ENCODE peak calls at places on chromosomes 5 and 9, in four cellular contexts. N is SK-N-SH, B is right atrium auricular region, F is IMR-90. C is an unnamed sample.

GRCh38 chr5:123035320-123035949 is 1.1 kb downstream of the PPIC start:
- DNase-seq in B (peak), F (peak), N (peak), C (peak)

GRCh38 chr9:2126331-2126789 is 111.2 kb downstream of the SMARCA2 start:
- DNase-seq in B (no peak), N (no peak), F (peak), C (no peak)

GRCh38 chr5:108059334-108059733 is 322.6 kb downstream of the FBXL17 start:
- DNase-seq in N (no peak), B (no peak), F (no peak), C (no peak)

GRCh38 chr9:105127863-105128220 is 116.6 kb upstream of the SLC44A1 start:
- DNase-seq in B (no peak), F (peak), N (no peak), C (no peak)

GRCh38 chr9:111945216-111945615 is 48.6 kb downstream of the UGCG start:
- DNase-seq in N (no peak), F (peak), B (no peak), C (no peak)

GRCh38 chr5:9498541-9499497 is 47.1 kb downstream of the SEMA5A start:
- DNase-seq in N (no peak), F (peak), B (no peak), C (peak)

GRCh38 chr5:168020522-168021294 is 270.7 kb upstream of the WWC1 start:
- DNase-seq in F (peak), N (no peak), B (no peak), C (no peak)

GRCh38 chr9:86246752-86247161 is 12.7 kb downstream of the C9orf153 start:
- DNase-seq in F (no peak), B (no peak), N (no peak), C (no peak)

GRCh38 chr5:56684159-56684558 is 131.2 kb upstream of the MAP3K1 start:
- DNase-seq in F (no peak), B (no peak), N (no peak), C (no peak)

GRCh38 chr5:34563951-34564705 is 92.0 kb upstream of the RAI14 start:
- DNase-seq in B (no peak), N (no peak), F (peak), C (peak)

GRCh38 chr5:167743685-167744084 is 547.8 kb upstream of the WWC1 start:
- DNase-seq in F (peak), N (no peak), B (no peak), C (no peak)

GRCh38 chr9:121322037-121322736 is 47.9 kb downstream of the STOM start:
- DNase-seq in N (no peak), F (peak), B (peak), C (no peak)

GRCh38 chr9:124594215-124594614 is 87.0 kb upstream of the NR5A1 start:
- DNase-seq in N (no peak), F (peak), B (no peak), C (no peak)

GRCh38 chr5:124963236-124963929 is 216.9 kb upstream of the ZNF608 start:
- DNase-seq in N (no peak), F (peak), B (no peak), C (no peak)

GRCh38 chr5:154038241-154038603 is 488 bp downstream of the FAM114A2 start:
- DNase-seq in B (no peak), F (no peak), N (peak), C (peak)

GRCh38 chr9:134355158-134355557 is 28.9 kb downstream of the RXRA start:
- DNase-seq in F (no peak), N (no peak), B (no peak), C (no peak)

DNA sequence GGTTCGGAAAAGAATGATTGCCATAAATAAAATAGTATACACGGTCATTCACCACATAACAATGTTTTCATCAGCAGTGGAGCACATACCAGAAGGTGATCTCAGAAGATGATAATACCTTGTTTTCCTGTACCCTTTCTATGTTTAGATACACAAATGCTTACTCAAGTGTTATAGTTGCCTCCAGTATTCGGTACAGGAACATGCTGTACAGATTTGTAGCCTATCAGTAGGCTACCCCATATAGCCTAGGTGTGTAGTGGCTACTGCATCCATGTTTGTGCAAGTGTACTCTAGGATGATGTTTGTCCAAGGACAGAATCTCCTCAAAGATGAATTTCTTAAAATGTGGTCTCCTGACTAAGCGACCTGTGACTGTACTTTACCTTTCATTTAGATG is 59.2 kb downstream of the ICE1 start:
- DNase-seq in N (no peak), B (no peak), F (no peak), C (no peak)
- H3K4me3 ChIP-seq in N (no peak), B (no peak), F (no peak), C (no peak)

GRCh38 chr9:5574998-5575397 is 53.9 kb upstream of the RIC1 start:
- DNase-seq in F (no peak), B (no peak), N (no peak), C (no peak)
- TF ChIP-seq CTCF in F (no peak), B (no peak), N (peak), C (no peak)

GRCh38 chr9:71766663-71767062 is 1.6 kb downstream of the CEMIP2 start:
- DNase-seq in B (no peak), F (no peak), N (no peak), C (no peak)
- H3K27ac ChIP-seq in B (no peak), F (no peak), N (no peak), C (no peak)

GRCh38 chr9:88775037-88775471 is 216.2 kb upstream of the S1PR3 start:
- DNase-seq in N (no peak), B (peak), F (peak), C (no peak)

GRCh38 chr9:88775966-88776365 is 215.3 kb upstream of the S1PR3 start:
- DNase-seq in B (no peak), F (no peak), N (no peak), C (no peak)

GRCh38 chr9:88775559-88775958 is 215.7 kb upstream of the S1PR3 start:
- DNase-seq in F (peak), N (no peak), B (no peak), C (no peak)

GRCh38 chr9:88776717-88777497 is 214.4 kb upstream of the S1PR3 start:
- DNase-seq in N (no peak), F (peak), B (no peak), C (no peak)

DNA sequence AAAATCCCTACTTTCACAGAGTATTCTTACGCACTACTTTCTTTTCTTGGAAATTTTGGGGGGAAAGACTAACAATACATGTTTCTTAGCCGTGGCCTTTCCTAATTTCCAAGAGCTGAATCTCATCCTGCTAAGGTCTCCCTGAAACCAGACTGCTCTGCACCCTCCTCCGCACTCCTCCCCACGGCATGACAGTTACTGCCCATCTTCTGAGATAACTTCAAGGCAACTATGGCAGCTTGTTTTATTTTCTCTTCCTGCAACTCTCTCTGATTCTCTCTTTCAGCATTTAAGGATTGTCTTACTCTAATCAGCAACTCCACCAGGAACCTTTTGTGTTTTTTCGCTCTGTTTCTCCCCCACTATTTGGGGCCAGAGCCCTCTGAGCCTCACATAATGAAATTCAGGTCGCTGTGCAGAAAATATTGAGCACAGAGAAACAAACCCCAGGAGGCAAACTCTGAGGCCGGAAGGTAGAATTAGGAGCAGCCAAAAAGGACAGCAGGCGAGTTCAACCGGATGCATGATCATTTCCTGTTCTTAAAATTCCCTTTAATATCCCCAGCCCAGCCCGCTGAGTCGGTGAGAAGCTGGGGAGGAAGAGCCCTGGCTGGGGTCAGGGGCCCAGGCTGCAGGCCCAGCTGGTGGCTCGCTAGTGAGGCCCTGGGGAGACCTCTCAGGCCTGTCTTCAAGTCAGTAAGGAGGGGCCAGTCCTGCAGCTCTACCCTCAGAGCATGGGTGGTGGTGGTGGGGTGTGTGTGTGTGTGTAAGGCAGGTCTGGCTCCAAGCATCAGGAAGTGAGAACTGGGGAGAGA is 213.6 kb upstream of the S1PR3 start:
- DNase-seq in B (no peak), N (no peak), F (peak), C (no peak)
- H3K4me3 ChIP-seq in B (no peak), N (no peak), F (no peak), C (no peak)

DNA sequence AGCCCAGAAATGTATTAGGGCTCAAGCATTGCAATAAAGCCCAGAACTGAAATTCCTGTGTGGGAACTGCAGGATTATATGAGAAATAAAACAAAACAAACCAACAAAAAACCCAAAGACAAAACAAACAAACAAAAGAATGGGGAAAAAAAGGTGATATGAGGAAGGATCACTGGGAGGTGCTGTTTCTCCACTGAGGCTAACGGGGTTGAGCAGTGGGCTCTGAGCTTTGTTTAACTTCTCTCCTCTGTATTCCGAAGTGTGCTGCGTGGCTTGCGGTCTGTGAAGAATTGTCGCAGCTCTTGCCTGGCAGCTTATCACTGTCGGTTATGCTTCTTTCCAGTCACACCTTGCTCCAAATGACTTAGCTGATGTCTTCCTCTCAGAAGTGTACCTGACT is 106.3 kb downstream of the TENT4A start:
- DNase-seq in F (no peak), B (no peak), N (no peak), C (peak)
- TF ChIP-seq CTCF in F (no peak), B (no peak), N (no peak), C (peak)